ENCODE peak calls at places on chromosomes 6 and 20, in four cellular contexts. K, X, S and A are unnamed samples.

GRCh38 chr6:77124604-77125003 is 338.7 kb downstream of the HTR1B start:
- DNase-seq in X (peak), K (peak), S (no peak), A (no peak)

GRCh38 chr6:169452869-169453186 is 199.2 kb upstream of the THBS2 start:
- DNase-seq in X (peak), S (no peak), K (no peak), A (no peak)

GRCh38 chr6:154814063-154814462 is 80.8 kb downstream of the SCAF8 start:
- DNase-seq in X (no peak), S (no peak), K (no peak), A (no peak)

GRCh38 chr6:137904822-137905617 is 38.0 kb downstream of the TNFAIP3 start:
- DNase-seq in X (no peak), K (no peak), S (no peak), A (no peak)

GRCh38 chr20:39993737-39994136 is 695.3 kb downstream of the MAFB start:
- DNase-seq in K (no peak), S (no peak), X (no peak), A (no peak)

GRCh38 chr20:3367125-3367524 is 40.3 kb downstream of the DNAAF9 start:
- DNase-seq in S (no peak), X (no peak), K (no peak), A (no peak)

GRCh38 chr6:56540950-56541600 is 101.6 kb downstream of the DST start:
- DNase-seq in S (no peak), K (no peak), X (peak), A (no peak)

GRCh38 chr6:149273318-149273717 is 44.2 kb upstream of the TAB2 start:
- DNase-seq in S (no peak), X (no peak), K (no peak), A (no peak)

GRCh38 chr6:136669299-136669699 is 119.1 kb upstream of the MAP7 start:
- DNase-seq in K (no peak), X (peak), S (no peak), A (no peak)

GRCh38 chr20:621115-621756 is 11.1 kb upstream of the TCF15 start:
- DNase-seq in K (peak), X (peak), S (no peak), A (no peak)

GRCh38 chr6:170438402-170438753 is 114.7 kb downstream of the PSMB1 start:
- DNase-seq in X (peak), S (peak), K (peak), A (peak)

GRCh38 chr20:22827916-22828315 is 207.2 kb upstream of the SSTR4 start:
- DNase-seq in K (no peak), X (no peak), S (no peak), A (no peak)

GRCh38 chr20:42027746-42028268 is 409.6 kb upstream of the CHD6 start:
- DNase-seq in S (no peak), X (no peak), K (peak), A (no peak)

GRCh38 chr6:40960784-40961430 is 78.1 kb downstream of the UNC5CL start:
- DNase-seq in K (no peak), X (peak), S (no peak), A (no peak)

GRCh38 chr6:41396335-41396734 is 60.9 kb downstream of the NCR2 start:
- DNase-seq in X (no peak), S (no peak), K (no peak), A (no peak)

GRCh38 chr6:144528605-144529425 is 243.7 kb downstream of the UTRN start:
- DNase-seq in K (peak), X (peak), S (no peak), A (peak)

GRCh38 chr6:17865798-17866725 is 121.4 kb downstream of the KIF13A start:
- DNase-seq in K (peak), S (no peak), X (peak), A (no peak)

GRCh38 chr6:110731196-110731595 is 84.1 kb downstream of the CDK19 start:
- DNase-seq in K (no peak), X (no peak), S (no peak), A (no peak)

GRCh38 chr6:128000363-128000762 is 99.5 kb upstream of the THEMIS start:
- DNase-seq in K (no peak), X (no peak), S (no peak), A (no peak)

GRCh38 chr6:67629268-67629667 is 1005.8 kb upstream of the ADGRB3 start:
- DNase-seq in K (peak), S (no peak), X (peak), A (no peak)

GRCh38 chr20:47821481-47822100 is 36.3 kb upstream of the SULF2 start:
- DNase-seq in X (no peak), S (no peak), K (peak), A (no peak)

GRCh38 chr6:12576389-12576788 is 140.2 kb upstream of the PHACTR1 start:
- DNase-seq in X (peak), S (no peak), K (no peak), A (no peak)

GRCh38 chr6:28922841-28923317 is 906 bp downstream of the TRIM27 start:
- DNase-seq in S (peak), X (peak), K (peak), A (no peak)

GRCh38 chr6:21679761-21680265 is 86.3 kb downstream of the SOX4 start:
- DNase-seq in S (no peak), X (peak), K (peak), A (no peak)

GRCh38 chr6:25603251-25603650 is 48.8 kb upstream of the SCGN start:
- DNase-seq in X (no peak), K (peak), S (no peak), A (no peak)

GRCh38 chr6:17015551-17016381 is 86.1 kb upstream of the STMND1 start:
- DNase-seq in X (no peak), K (peak), S (no peak), A (peak)

GRCh38 chr6:142071981-142072380 is 60.7 kb upstream of the GJE1 start:
- DNase-seq in X (no peak), S (no peak), K (peak), A (peak)

GRCh38 chr6:89035252-89036106 is 45.1 kb upstream of the PNRC1 start:
- DNase-seq in S (no peak), X (peak), K (no peak), A (no peak)

GRCh38 chr20:34066476-34067090 is 45.5 kb downstream of the EIF2S2 start:
- DNase-seq in K (peak), S (no peak), X (peak), A (no peak)

GRCh38 chr20:10079964-10080363 is 45.2 kb downstream of the ANKEF1 start:
- DNase-seq in K (no peak), X (peak), S (no peak), A (no peak)

GRCh38 chr6:14288910-14289309 is 171.3 kb downstream of the CD83 start:
- DNase-seq in X (no peak), S (no peak), K (no peak), A (no peak)
- H3K56ac ChIP-seq in X (no peak), S (no peak), K (no peak), A (no peak)

DNA sequence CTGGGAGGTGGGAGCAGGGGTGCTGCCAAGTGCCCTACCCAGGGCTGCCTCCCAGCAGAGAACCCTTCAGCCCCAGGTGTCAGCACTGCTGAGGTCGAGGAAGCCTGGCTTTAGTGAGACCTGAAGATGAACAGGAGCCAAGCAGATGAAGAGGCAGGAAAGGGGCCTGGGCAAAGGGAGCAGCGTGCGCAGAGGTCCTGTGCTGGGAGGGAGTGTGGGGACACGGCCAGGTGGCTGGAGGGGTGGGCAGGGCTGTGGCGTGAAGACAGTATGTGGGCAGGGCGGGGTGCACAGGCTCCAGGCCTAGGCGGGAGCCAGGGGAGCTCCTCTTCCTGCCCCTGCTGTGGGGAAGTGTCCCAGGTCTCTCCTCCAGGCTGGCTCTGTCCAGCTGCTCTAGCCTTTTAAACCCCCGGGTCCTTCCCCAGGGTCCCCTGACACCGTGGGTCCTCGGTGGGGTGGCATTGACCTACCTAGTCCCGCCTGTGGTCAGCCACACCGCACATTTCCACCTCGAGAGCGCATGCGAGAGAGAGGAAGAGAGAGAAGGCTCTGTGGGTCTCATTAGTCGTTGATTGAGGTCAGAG is 68.6 kb downstream of the CDH4 start:
- DNase-seq in K (no peak), S (no peak), X (no peak), A (no peak)
- H3K23ac ChIP-seq in K (no peak), S (no peak), X (no peak), A (no peak)

DNA sequence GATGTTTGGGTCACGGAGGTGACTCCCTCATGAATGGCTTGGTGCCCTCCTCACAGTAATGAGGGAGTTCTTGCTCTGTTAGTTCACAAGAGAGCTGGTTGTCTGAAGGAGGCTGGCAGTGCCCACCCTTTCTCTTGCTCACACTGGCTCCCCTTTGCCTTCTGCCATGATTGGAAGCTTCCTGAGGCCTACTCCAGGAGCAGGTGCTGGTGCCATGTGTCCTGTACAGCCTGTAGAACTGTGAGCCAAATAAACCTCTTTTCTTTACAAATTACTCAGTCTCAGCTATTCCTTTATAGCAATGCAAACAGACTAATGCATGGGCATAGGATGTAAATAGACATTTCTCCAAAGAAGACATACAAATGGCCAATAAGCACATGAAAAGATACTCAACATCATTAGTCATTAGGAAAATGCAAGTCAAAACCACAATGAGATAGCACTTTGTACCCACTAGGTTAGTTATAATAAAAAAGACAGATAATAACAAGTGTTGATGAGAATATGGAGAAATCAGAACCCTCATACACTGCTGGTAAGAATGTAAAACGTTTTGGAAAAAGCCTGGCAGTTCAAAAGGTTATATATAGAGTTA is 17.7 kb downstream of the C20orf203 start:
- DNase-seq in K (no peak), S (no peak), X (no peak), A (no peak)
- H3K56ac ChIP-seq in K (no peak), S (no peak), X (no peak), A (no peak)

DNA sequence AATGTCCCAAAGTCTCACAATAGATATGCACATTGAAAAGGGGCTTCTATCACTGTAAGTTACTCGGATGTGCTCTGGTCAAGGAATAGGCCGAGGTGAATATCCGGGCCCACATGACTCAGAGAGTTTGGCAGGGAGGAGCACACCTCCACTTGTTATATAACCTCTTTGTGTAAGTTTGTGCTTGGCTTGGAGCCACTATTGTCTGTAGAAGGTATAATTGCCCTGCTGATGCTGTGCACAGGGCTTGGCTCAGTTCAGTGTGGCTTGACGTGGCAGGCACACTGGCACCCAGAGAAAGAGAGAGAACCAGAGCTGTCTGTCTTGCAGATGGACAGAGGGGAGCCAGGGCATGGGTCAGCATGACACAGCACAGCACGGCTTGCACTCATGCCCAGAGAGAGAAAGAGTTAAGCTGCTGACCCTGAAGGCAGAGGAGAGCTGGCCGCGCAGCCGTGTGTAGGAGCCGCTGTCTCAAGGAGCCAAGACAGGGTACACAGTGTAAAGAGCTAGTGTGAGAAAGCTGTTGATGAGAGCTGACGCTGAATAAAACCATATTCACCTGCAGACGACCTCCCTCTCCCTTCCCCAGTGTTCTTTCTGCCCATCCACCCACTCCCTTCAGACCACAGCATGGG is 482.5 kb downstream of the C6orf118 start:
- DNase-seq in K (no peak), S (no peak), X (no peak), A (no peak)
- H3K23ac ChIP-seq in K (no peak), S (no peak), X (no peak), A (no peak)

GRCh38 chr6:63635165-63635562 is 438 bp upstream of the PHF3 start:
- DNase-seq in X (no peak), S (no peak), K (peak), A (no peak)
- H3K56ac ChIP-seq in X (no peak), S (peak), K (peak), A (no peak)